ENCODE peak calls at places on chromosomes 5 and 9, in four cellular contexts. G is spleen, S is heart right ventricle, Y is kidney epithelial cell. K is an unnamed sample.

GRCh38 chr5:174323878-174324281 is 278.4 kb downstream of the NSG2 start:
- DNase-seq in Y (no peak), S (no peak), G (peak), K (no peak)

GRCh38 chr5:139636207-139636792 is 11.8 kb upstream of the CXXC5 start:
- DNase-seq in S (no peak), G (peak), Y (no peak), K (no peak)

GRCh38 chr5:13780081-13780480 is 164.4 kb downstream of the DNAH5 start:
- DNase-seq in Y (no peak), G (no peak), S (no peak), K (no peak)

GRCh38 chr5:81253875-81254274 is 20.8 kb downstream of the CKMT2 start:
- DNase-seq in S (no peak), G (no peak), Y (no peak), K (no peak)

GRCh38 chr9:841371-842209 is at the start of gene DMRT1:
- DNase-seq in S (no peak), G (peak), Y (no peak), K (no peak)

GRCh38 chr9:110753734-110754231 is 85.2 kb downstream of the MUSK start:
- DNase-seq in Y (no peak), S (no peak), G (no peak), K (no peak)

GRCh38 chr5:35926389-35927051 is 11.9 kb downstream of the CAPSL start:
- DNase-seq in S (peak), Y (no peak), G (no peak), K (no peak)

GRCh38 chr5:78287833-78288232 is 6.7 kb downstream of the AP3B1 start:
- DNase-seq in G (no peak), Y (peak), S (no peak), K (peak)

GRCh38 chr5:149636861-149637246 is 55.6 kb downstream of the ARHGEF37 start:
- DNase-seq in G (no peak), Y (no peak), S (no peak), K (no peak)

GRCh38 chr5:180825768-180826525 is 23.3 kb upstream of the MGAT1 start:
- DNase-seq in G (no peak), S (no peak), Y (peak), K (no peak)

GRCh38 chr5:145778144-145778900 is 56.8 kb downstream of the PRELID2 start:
- DNase-seq in G (no peak), Y (no peak), S (no peak), K (no peak)

GRCh38 chr9:133225171-133226011 is 16.3 kb upstream of the OBP2B start:
- DNase-seq in G (peak), Y (no peak), S (peak), K (no peak)

GRCh38 chr9:35489313-35490154 is at the start of gene RUSC2:
- DNase-seq in S (peak), G (peak), Y (peak), K (peak)

GRCh38 chr5:148970228-148970627 is 92.6 kb downstream of the SH3TC2 start:
- DNase-seq in S (no peak), G (no peak), Y (no peak), K (no peak)

GRCh38 chr9:34484678-34485077 is 26.1 kb downstream of the DNAI1 start:
- DNase-seq in G (no peak), S (no peak), Y (no peak), K (no peak)

GRCh38 chr9:21465138-21465537 is 17.0 kb downstream of the IFNE start:
- DNase-seq in G (peak), Y (no peak), S (no peak), K (no peak)

GRCh38 chr5:71601222-71602026 is 14.3 kb downstream of the MCCC2 start:
- DNase-seq in S (peak), G (no peak), Y (peak), K (peak)

GRCh38 chr9:100346836-100347235 is 5.9 kb downstream of the TEX10 start:
- DNase-seq in Y (no peak), S (no peak), G (no peak), K (no peak)

GRCh38 chr5:150989695-150990094 is 30.7 kb upstream of the GPX3 start:
- DNase-seq in G (no peak), Y (no peak), S (no peak), K (no peak)

GRCh38 chr9:89603629-89604462 is 966 bp upstream of the GADD45G start:
- DNase-seq in G (peak), S (peak), Y (peak), K (no peak)

GRCh38 chr9:131608469-131609115 is 63.3 kb downstream of the PRRT1B start:
- DNase-seq in Y (peak), G (no peak), S (peak), K (peak)

GRCh38 chr5:81717221-81717620 is 33.7 kb downstream of the SSBP2 start:
- DNase-seq in Y (no peak), G (no peak), S (no peak), K (no peak)

GRCh38 chr9:78074385-78075291 is 43.0 kb upstream of the GNAQ start:
- DNase-seq in S (no peak), Y (no peak), G (no peak), K (no peak)

GRCh38 chr5:169814522-169814921 is 165.8 kb downstream of the INSYN2B start:
- DNase-seq in G (no peak), S (no peak), Y (no peak), K (no peak)

GRCh38 chr5:57494104-57495098 is 11.8 kb upstream of the ACTBL2 start:
- DNase-seq in G (no peak), Y (peak), S (peak), K (peak)

GRCh38 chr5:134911285-134912215 is 6.6 kb downstream of the PCBD2 start:
- DNase-seq in G (no peak), S (no peak), Y (no peak), K (no peak)

GRCh38 chr5:133928690-133929393 is 39.6 kb downstream of the C5orf15 start:
- DNase-seq in G (no peak), Y (no peak), S (no peak), K (no peak)

GRCh38 chr5:165630211-165630866 is 2124.9 kb downstream of the MAT2B start:
- DNase-seq in S (peak), G (no peak), Y (peak), K (no peak)

GRCh38 chr5:44536650-44537260 is 147.5 kb upstream of the FGF10 start:
- DNase-seq in Y (no peak), S (peak), G (no peak), K (no peak)

GRCh38 chr9:91711755-91712591 is 238.1 kb downstream of the ROR2 start:
- DNase-seq in Y (no peak), G (peak), S (no peak), K (no peak)

DNA sequence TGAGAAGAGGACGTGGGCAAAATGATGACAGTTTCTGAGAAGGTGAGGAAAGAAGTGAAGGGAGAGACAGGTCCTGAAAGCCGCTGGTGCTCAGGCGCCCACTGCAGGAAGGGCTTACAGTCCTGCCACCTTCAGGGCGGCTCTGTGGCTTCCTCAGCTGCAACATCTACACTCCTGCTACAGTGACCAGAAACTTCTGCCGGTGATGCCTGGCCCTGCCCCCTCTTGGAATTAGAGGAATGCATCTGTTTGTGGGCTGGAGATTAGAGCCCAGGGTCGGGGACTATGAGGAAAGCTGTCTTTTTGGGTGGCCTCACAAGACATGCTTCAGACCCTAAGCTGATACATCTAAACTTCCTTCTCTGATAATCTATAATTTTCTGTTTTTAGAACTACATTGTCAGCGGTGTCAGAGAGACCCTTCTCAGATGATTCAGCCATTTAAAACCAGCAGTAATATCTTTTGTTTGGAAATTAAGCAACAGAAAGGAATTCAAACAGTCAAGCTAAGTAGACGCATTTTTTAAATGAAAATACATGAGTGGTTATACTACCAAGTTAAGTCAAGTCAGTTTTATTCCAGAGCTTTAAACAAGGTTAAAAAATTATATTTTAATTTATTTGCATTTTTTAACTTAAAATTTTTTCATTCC is 30.4 kb downstream of the PRDM6 start:
- DNase-seq in S (no peak), G (no peak), Y (no peak), K (no peak)
- TF ChIP-seq CTCF in S (no peak), G (no peak), Y (peak), K (peak)

GRCh38 chr5:64506567-64507321 is 929 bp downstream of the RGS7BP start:
- DNase-seq in S (no peak), G (peak), Y (no peak), K (no peak)
- H3K4me3 ChIP-seq in S (peak), G (peak), Y (peak), K (peak)

GRCh38 chr5:17216974-17217325 is 481 bp upstream of the BASP1 start:
- DNase-seq in Y (no peak), G (peak), S (peak), K (no peak)

GRCh38 chr5:17212210-17212609 is 5.2 kb upstream of the BASP1 start:
- DNase-seq in G (no peak), Y (no peak), S (no peak), K (no peak)

GRCh38 chr5:17213938-17214337 is 3.5 kb upstream of the BASP1 start:
- DNase-seq in S (no peak), G (no peak), Y (no peak), K (no peak)

GRCh38 chr5:17216176-17216973 is 1.1 kb upstream of the BASP1 start:
- DNase-seq in Y (no peak), S (peak), G (peak), K (no peak)

GRCh38 chr5:17212996-17213395 is 4.4 kb upstream of the BASP1 start:
- DNase-seq in S (no peak), Y (no peak), G (no peak), K (no peak)
- TF ChIP-seq CTCF in S (no peak), Y (no peak), G (no peak), K (no peak)

GRCh38 chr5:159133041-159133741 is 33.5 kb upstream of the EBF1 start:
- DNase-seq in S (peak), Y (peak), G (no peak), K (peak)
- H3K4me3 ChIP-seq in S (peak), Y (no peak), G (no peak), K (no peak)

K was measured in AG04449.